ENCODE peak calls at places on chromosomes 4 and X, in eight cellular contexts. C is EH, X is fibroblast of lung, Z is AG08395, I is Panc1, P is renal cortical epithelial cell, B is foreskin keratinocyte, L is GM04504. S is an unnamed sample.

GRCh38 chrX:32966956-32967355 is 244.4 kb downstream of the DMD start:
- DNase-seq in C (no peak), X (no peak), Z (no peak), I (no peak), P (no peak), B (peak; percentile 3), L (no peak), S (no peak)

GRCh38 chrX:69362889-69363288 is 141.2 kb upstream of the NALF2 start:
- DNase-seq in C (peak; percentile 87), X (peak; percentile 47), Z (peak; percentile 82), I (no peak), P (no peak), B (no peak), L (peak; percentile 73), S (no peak)

GRCh38 chrX:132077912-132078311 is 49.9 kb downstream of the FRMD7 start:
- DNase-seq in C (no peak), X (no peak), Z (no peak), I (no peak), P (no peak), B (no peak), L (no peak), S (no peak)

GRCh38 chrX:38817004-38817703 is 15.9 kb downstream of the MID1IP1 start:
- DNase-seq in C (peak; percentile 70), X (peak; percentile 57), Z (peak; percentile 44), I (no peak), P (no peak), B (no peak), L (no peak), S (no peak)

GRCh38 chr4:88765729-88766128 is 68.1 kb upstream of the NAP1L5 start:
- DNase-seq in C (peak; percentile 93), X (peak; percentile 80), Z (peak; percentile 91), I (no peak), P (peak; percentile 94), B (peak; percentile 75), L (peak; percentile 64), S (no peak)

GRCh38 chr4:84499065-84499982 is at the start of gene NKX6-1:
- DNase-seq in C (peak; percentile 73), X (peak; percentile 55), Z (peak; percentile 97), I (peak; percentile 25), P (no peak), B (no peak), L (peak; percentile 53), S (no peak)

GRCh38 chr4:71816676-71817303 is 32.9 kb upstream of the GC start:
- DNase-seq in C (no peak), X (no peak), Z (no peak), I (no peak), P (no peak), B (no peak), L (no peak), S (no peak)

GRCh38 chr4:137967480-137968190 is 274.5 kb downstream of the SLC7A11 start:
- DNase-seq in C (no peak), X (no peak), Z (no peak), I (no peak), P (no peak), B (peak; percentile 36), L (no peak), S (no peak)

GRCh38 chr4:84496356-84497219 is 2.5 kb downstream of the NKX6-1 start:
- DNase-seq in C (no peak), X (no peak), Z (no peak), I (no peak), P (no peak), B (no peak), L (no peak), S (no peak)

GRCh38 chrX:142089193-142089592 is 115.9 kb downstream of the MAGEC2 start:
- DNase-seq in C (peak; percentile 42), X (peak; percentile 48), Z (no peak), I (peak; percentile 2), P (no peak), B (no peak), L (peak; percentile 9), S (no peak)

GRCh38 chr4:185775792-185776555 is 36.0 kb downstream of the SORBS2 start:
- DNase-seq in C (peak; percentile 63), X (no peak), Z (no peak), I (no peak), P (no peak), B (no peak), L (no peak), S (no peak)

S was measured in naive thymus-derived CD8-positive, alpha-beta T cell.